ENCODE peak calls at places on chromosomes 5 and 9, in five cellular contexts. L, M, B, Q and P are unnamed samples.

GRCh38 chr5:140312067-140312790 is 9.3 kb upstream of the PFDN1 start:
- DNase-seq in L (peak; percentile 97), M (no peak), B (peak; percentile 39), Q (no peak), P (no peak)

GRCh38 chr9:23683021-23683431 is 143.0 kb downstream of the ELAVL2 start:
- DNase-seq in L (no peak), M (no peak), B (peak; percentile 15), Q (no peak), P (no peak)

GRCh38 chr9:132390966-132391365 is 15.7 kb downstream of the TTF1 start:
- DNase-seq in L (no peak), M (no peak), B (no peak), Q (no peak), P (no peak)

GRCh38 chr9:127202461-127203139 is 62.0 kb upstream of the GARNL3 start:
- DNase-seq in L (no peak), M (no peak), B (no peak), Q (no peak), P (peak; percentile 52)

GRCh38 chr9:95551406-95551805 is 34.6 kb upstream of the PTCH1 start:
- DNase-seq in L (no peak), M (no peak), B (no peak), Q (no peak), P (no peak)

GRCh38 chr9:81825831-81826540 is 102.2 kb upstream of the SPATA31D4 start:
- DNase-seq in L (no peak), M (no peak), B (no peak), Q (no peak), P (no peak)

GRCh38 chr9:133460405-133461175 is 812 bp downstream of the CACFD1 start:
- DNase-seq in L (no peak), M (no peak), B (peak; percentile 79), Q (peak; percentile 85), P (peak; percentile 93)

GRCh38 chr9:124574944-124575343 is 67.7 kb upstream of the NR5A1 start:
- DNase-seq in L (peak; percentile 53), M (no peak), B (no peak), Q (no peak), P (no peak)

GRCh38 chr5:150778103-150778516 is 447 bp upstream of the SMIM3 start:
- DNase-seq in L (peak; percentile 55), M (no peak), B (peak; percentile 51), Q (no peak), P (no peak)

GRCh38 chr5:170597109-170597741 is 93.4 kb downstream of the KCNIP1 start:
- DNase-seq in L (peak; percentile 65), M (no peak), B (no peak), Q (no peak), P (no peak)

GRCh38 chr5:158943057-158943456 is 156.7 kb downstream of the EBF1 start:
- DNase-seq in L (peak; percentile 93), M (peak; percentile 64), B (no peak), Q (no peak), P (no peak)

GRCh38 chr5:107673368-107674136 is 2.8 kb upstream of the EFNA5 start:
- DNase-seq in L (peak; percentile 88), M (peak; percentile 83), B (peak; percentile 96), Q (peak; percentile 89), P (peak; percentile 89)

GRCh38 chr5:1130218-1130946 is 18.5 kb upstream of the SLC12A7 start:
- DNase-seq in L (no peak), M (no peak), B (no peak), Q (peak; percentile 73), P (peak; percentile 93)

GRCh38 chr9:5953743-5954707 is 61.4 kb downstream of the RANBP6 start:
- DNase-seq in L (no peak), M (no peak), B (no peak), Q (no peak), P (no peak)

GRCh38 chr9:98074119-98074990 is 17.8 kb downstream of the NANS start:
- DNase-seq in L (peak; percentile 44), M (peak; percentile 50), B (peak; percentile 82), Q (peak; percentile 63), P (no peak)

GRCh38 chr5:134432677-134433359 is 21.1 kb upstream of the CDKN2AIPNL start:
- DNase-seq in L (no peak), M (no peak), B (no peak), Q (no peak), P (no peak)

GRCh38 chr9:129867138-129868032 is 32.1 kb downstream of the USP20 start:
- DNase-seq in L (no peak), M (no peak), B (peak; percentile 42), Q (no peak), P (no peak)

GRCh38 chr5:51389326-51389581 is 6.0 kb downstream of the ISL1 start:
- DNase-seq in L (no peak), M (no peak), B (peak; percentile 58), Q (no peak), P (no peak)

GRCh38 chr9:98986866-98987653 is 43.4 kb downstream of the COL15A1 start:
- DNase-seq in L (no peak), M (no peak), B (no peak), Q (no peak), P (no peak)

GRCh38 chr5:4225741-4226140 is 630.1 kb downstream of the IRX1 start:
- DNase-seq in L (no peak), M (no peak), B (no peak), Q (no peak), P (no peak)

GRCh38 chr9:114102484-114102883 is 3.4 kb upstream of the KIF12 start:
- DNase-seq in L (no peak), M (no peak), B (no peak), Q (no peak), P (no peak)

GRCh38 chr9:37528652-37529072 is 42.9 kb downstream of the POLR1E start:
- DNase-seq in L (peak; percentile 69), M (no peak), B (no peak), Q (no peak), P (no peak)

GRCh38 chr9:698276-698675 is 143.2 kb upstream of the DMRT1 start:
- DNase-seq in L (peak; percentile 34), M (no peak), B (no peak), Q (no peak), P (no peak)

GRCh38 chr9:98020471-98021145 is 35.9 kb upstream of the NANS start:
- DNase-seq in L (no peak), M (no peak), B (no peak), Q (no peak), P (no peak)

GRCh38 chr5:125298258-125298657 is 551.8 kb upstream of the ZNF608 start:
- DNase-seq in L (no peak), M (no peak), B (peak; percentile 8), Q (no peak), P (no peak)

GRCh38 chr9:134314950-134315715 is 11.1 kb upstream of the RXRA start:
- DNase-seq in L (no peak), M (peak; percentile 7), B (no peak), Q (no peak), P (peak; percentile 68)

GRCh38 chr5:1014346-1014745 is 5.7 kb downstream of the NKD2 start:
- DNase-seq in L (no peak), M (peak; percentile 7), B (no peak), Q (no peak), P (peak; percentile 53)

GRCh38 chr9:12765399-12765798 is 9.4 kb upstream of the LURAP1L start:
- DNase-seq in L (no peak), M (no peak), B (no peak), Q (no peak), P (no peak)

GRCh38 chr5:179915406-179915935 is 7.8 kb upstream of the TBC1D9B start:
- DNase-seq in L (no peak), M (no peak), B (no peak), Q (no peak), P (no peak)

DNA sequence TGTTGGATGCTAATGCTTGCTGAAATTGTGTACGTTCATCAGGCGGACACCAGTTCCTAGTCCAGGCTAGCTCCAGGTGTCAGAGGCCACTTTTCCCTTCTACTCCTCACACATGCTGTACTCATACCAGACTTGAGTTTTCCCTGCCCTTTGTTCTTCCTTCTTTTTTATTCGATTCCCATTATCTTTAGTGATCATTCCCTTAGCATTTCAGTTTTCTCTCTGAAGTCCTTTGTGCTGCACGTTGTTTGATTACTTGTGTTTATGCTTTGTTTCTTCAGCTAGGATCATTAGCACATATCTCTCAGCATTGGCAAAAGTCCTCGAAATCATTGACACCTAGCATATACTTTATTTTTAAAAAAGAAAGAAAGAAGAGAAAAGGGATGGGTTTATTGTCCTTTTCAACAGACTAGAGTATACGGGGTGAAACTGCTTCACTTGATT is 409 bp upstream of the COX7C start:
- DNase-seq in L (no peak), M (no peak), B (no peak), Q (no peak), P (no peak)
- H3K4me3 ChIP-seq in L (no peak overlapping the region), M (peak overlapping the region; percentile 96), B (no peak overlapping the region), Q (no peak overlapping the region), P (peak overlapping the region; percentile 4)

DNA sequence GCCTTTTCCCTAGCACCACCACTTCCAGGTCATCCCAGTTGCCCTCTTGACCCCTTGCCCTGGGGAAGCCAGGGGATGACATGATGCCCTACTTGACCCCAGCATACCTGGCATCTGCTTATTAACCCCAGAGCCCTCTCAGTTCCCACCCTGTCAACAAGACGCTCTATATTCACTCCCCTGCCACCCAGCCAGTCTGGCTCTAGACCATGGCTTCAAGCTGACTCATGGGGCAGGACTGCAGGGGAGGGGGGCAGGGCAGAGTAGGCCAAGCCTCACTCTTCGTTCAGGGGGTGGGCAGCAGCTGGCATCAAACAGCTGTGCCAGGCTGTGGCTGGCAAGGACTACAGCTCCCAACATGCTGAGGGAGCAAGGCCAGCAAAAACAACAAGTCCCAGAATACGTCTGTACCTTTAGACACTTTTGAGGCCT is 5.3 kb downstream of the ATOSB start:
- DNase-seq in L (peak; percentile 49), M (peak; percentile 57), B (no peak), Q (no peak), P (peak; percentile 80)
- H3K4me3 ChIP-seq in L (peak overlapping the region; percentile 78), M (peak overlapping the region; percentile 89), B (peak overlapping the region; percentile 93), Q (no peak overlapping the region), P (peak overlapping the region; percentile 73)

DNA sequence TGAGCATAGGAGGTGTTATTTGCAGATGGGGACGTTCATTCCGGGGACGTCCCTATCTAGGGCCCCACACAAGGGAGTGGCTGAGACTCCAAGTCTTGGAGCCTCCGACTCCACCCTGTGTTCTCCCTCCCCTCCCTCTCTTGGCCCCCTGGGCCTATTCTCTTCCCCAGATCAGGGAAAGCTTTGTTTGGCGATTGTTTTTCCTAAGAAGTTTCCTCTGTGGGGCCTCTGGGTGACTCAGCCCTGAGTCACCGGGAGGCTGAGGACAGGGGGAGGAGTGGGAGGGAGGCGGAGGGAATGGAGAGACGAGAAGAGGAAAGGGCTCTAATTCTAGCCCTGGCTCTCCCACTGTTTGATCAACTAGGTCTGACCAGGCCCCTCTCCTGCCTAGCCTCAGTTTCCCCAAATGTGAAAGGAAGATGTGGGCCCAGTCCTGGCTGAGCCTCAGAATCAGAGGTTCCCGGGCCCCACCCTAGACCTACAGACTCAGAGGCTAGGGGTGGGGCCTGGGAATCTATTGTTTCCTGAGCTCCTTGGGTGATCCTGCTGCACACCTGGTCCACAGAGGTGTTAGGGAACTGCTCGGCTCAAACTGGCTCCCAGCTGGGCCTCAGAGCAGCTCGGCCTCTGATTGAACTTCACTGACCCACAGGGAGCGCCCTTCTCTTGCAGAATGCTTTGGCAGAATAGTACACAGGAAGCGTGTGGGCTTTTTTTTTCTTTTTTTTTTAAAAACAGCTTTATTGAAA is 19.2 kb downstream of the GSN start:
- DNase-seq in L (peak; percentile 90), M (peak; percentile 84), B (peak; percentile 96), Q (peak; percentile 81), P (peak; percentile 94)
- H3K4me3 ChIP-seq in L (peak overlapping the region; percentile 1), M (peak overlapping the region; percentile 57), B (peak overlapping the region; percentile 39), Q (no peak overlapping the region), P (no peak overlapping the region)

GRCh38 chr5:22846686-22847085 is 6.5 kb downstream of the CDH12 start:
- DNase-seq in L (no peak), M (no peak), B (no peak), Q (no peak), P (no peak)
- H3K4me3 ChIP-seq in L (no peak overlapping the region), M (no peak overlapping the region), B (no peak overlapping the region), Q (no peak overlapping the region), P (no peak overlapping the region)

GRCh38 chr5:96776606-96777005 is 31.1 kb downstream of the ERAP1 start:
- DNase-seq in L (no peak), M (no peak), B (no peak), Q (no peak), P (no peak)
- H3K4me3 ChIP-seq in L (no peak overlapping the region), M (no peak overlapping the region), B (no peak overlapping the region), Q (no peak overlapping the region), P (no peak overlapping the region)